ENCODE peak calls at places on chromosomes 11 and 22, in five cellular contexts. H is GM06990, Z is AG10803, I is fibroblast of villous mesenchyme, T is AG04449. Y is an unnamed sample.

GRCh38 chr22:37098976-37099577 is 10.4 kb downstream of the TMPRSS6 start:
- DNase-seq in H (no peak), Z (no peak), I (no peak), T (no peak), Y (no peak)

GRCh38 chr11:126544311-126545056 is 189.0 kb downstream of the ST3GAL4 start:
- DNase-seq in T (no peak), H (no peak), I (peak), Z (peak), Y (peak)

GRCh38 chr22:19166421-19166820 is 12.1 kb downstream of the SLC25A1 start:
- DNase-seq in Z (no peak), T (no peak), H (no peak), I (no peak), Y (no peak)

GRCh38 chr22:24101966-24102365 is 79.3 kb upstream of the SUSD2 start:
- DNase-seq in H (no peak), I (no peak), T (no peak), Z (no peak), Y (peak)

GRCh38 chr11:65389294-65389980 is 3.0 kb downstream of the FRMD8 start:
- DNase-seq in H (no peak), T (no peak), Z (no peak), I (no peak), Y (no peak)

GRCh38 chr22:23606204-23607131 is 25.7 kb downstream of the DRICH1 start:
- DNase-seq in H (no peak), Z (no peak), I (no peak), T (no peak), Y (no peak)

GRCh38 chr11:122159173-122159701 is 43.2 kb upstream of the BLID start:
- DNase-seq in H (no peak), I (peak), Z (peak), T (no peak), Y (peak)

GRCh38 chr11:107682182-107682971 is 29.5 kb downstream of the SLN start:
- DNase-seq in Z (no peak), I (no peak), T (no peak), H (no peak), Y (no peak)

GRCh38 chr22:44023404-44024287 is 456 bp upstream of the PARVB start:
- DNase-seq in I (peak), T (no peak), Z (peak), H (peak), Y (peak)

GRCh38 chr11:59943996-59944395 is 5.8 kb downstream of the OOSP1 start:
- DNase-seq in T (no peak), H (no peak), Z (no peak), I (no peak), Y (no peak)

GRCh38 chr11:12150831-12151382 is 40.5 kb downstream of the MICAL2 start:
- DNase-seq in I (peak), Z (no peak), T (no peak), H (no peak), Y (peak)

GRCh38 chr11:19959697-19960096 is 200.6 kb downstream of the DBX1 start:
- DNase-seq in T (no peak), H (no peak), I (no peak), Z (no peak), Y (no peak)

GRCh38 chr22:36546092-36546804 is 17.3 kb upstream of the EIF3D start:
- DNase-seq in T (no peak), Z (peak), I (peak), H (no peak), Y (no peak)

GRCh38 chr22:41672780-41673509 is 15.7 kb downstream of the SNU13 start:
- DNase-seq in Z (peak), I (peak), H (no peak), T (no peak), Y (peak)

GRCh38 chr11:35629914-35630313 is 11.7 kb downstream of the FJX1 start:
- DNase-seq in H (no peak), T (peak), Z (peak), I (peak), Y (peak)

GRCh38 chr22:20563464-20563906 is 56.1 kb downstream of the MED15 start:
- DNase-seq in H (no peak), I (no peak), T (no peak), Z (no peak), Y (no peak)

GRCh38 chr11:120130991-120131760 is 6.7 kb downstream of the TRIM29 start:
- DNase-seq in Z (no peak), T (no peak), H (no peak), I (no peak), Y (no peak)

GRCh38 chr11:94526645-94527438 is 14.6 kb downstream of the C11orf97 start:
- DNase-seq in T (no peak), H (no peak), I (no peak), Z (no peak), Y (no peak)

GRCh38 chr22:45441158-45441557 is 27.7 kb downstream of the RIBC2 start:
- DNase-seq in H (no peak), I (peak), T (no peak), Z (peak), Y (peak)

GRCh38 chr11:60946601-60947265 is 5.2 kb downstream of the SLC15A3 start:
- DNase-seq in T (no peak), H (no peak), Z (peak), I (no peak), Y (no peak)

GRCh38 chr11:46290021-46290420 is 12.6 kb downstream of the CREB3L1 start:
- DNase-seq in I (peak), Z (no peak), H (no peak), T (no peak), Y (peak)

GRCh38 chr11:2420502-2421225 is 20.1 kb downstream of the TSSC4 start:
- DNase-seq in I (peak), H (peak), Z (peak), T (no peak), Y (peak)

GRCh38 chr11:71505781-71506180 is 21.3 kb upstream of the KRTAP5-7 start:
- DNase-seq in Z (no peak), T (no peak), I (no peak), H (no peak), Y (no peak)

GRCh38 chr11:15905815-15906214 is 450.5 kb downstream of the SOX6 start:
- DNase-seq in T (no peak), Z (no peak), H (no peak), I (no peak), Y (no peak)

GRCh38 chr11:43706631-43707030 is 26.1 kb downstream of the HSD17B12 start:
- DNase-seq in Z (no peak), I (no peak), T (no peak), H (no peak), Y (no peak)

GRCh38 chr22:24489011-24489410 is 6.1 kb upstream of the UPB1 start:
- DNase-seq in T (no peak), H (no peak), I (no peak), Z (no peak), Y (no peak)

GRCh38 chr11:43376594-43376993 is 17.9 kb downstream of the TTC17 start:
- DNase-seq in T (peak), H (no peak), Z (peak), I (peak), Y (peak)

GRCh38 chr11:94493443-94494199 is at the start of the genes ANKRD49 and MRE11:
- DNase-seq in I (peak), Z (peak), H (peak), T (peak), Y (peak)

GRCh38 chr22:44462246-44463015 is 35.6 kb downstream of the RTL6 start:
- DNase-seq in I (no peak), H (no peak), T (no peak), Z (no peak), Y (no peak)

GRCh38 chr11:64239662-64240466 is 1.0 kb upstream of the FKBP2 start:
- DNase-seq in T (no peak), H (peak), Z (no peak), I (no peak), Y (no peak)

GRCh38 chr11:117492578-117493251 is 165.1 kb downstream of the CEP164 start:
- DNase-seq in H (no peak), T (no peak), Z (no peak), I (no peak), Y (no peak)
- TF ChIP-seq CTCF in H (no peak), T (no peak), Z (no peak), I (no peak), Y (no peak)

GRCh38 chr11:115503886-115504278 is 333 bp downstream of the CADM1 start:
- DNase-seq in T (no peak), I (no peak), H (no peak), Z (no peak), Y (no peak)
- H3K4me3 ChIP-seq in T (peak), I (peak), H (peak), Z (peak), Y (peak)

DNA sequence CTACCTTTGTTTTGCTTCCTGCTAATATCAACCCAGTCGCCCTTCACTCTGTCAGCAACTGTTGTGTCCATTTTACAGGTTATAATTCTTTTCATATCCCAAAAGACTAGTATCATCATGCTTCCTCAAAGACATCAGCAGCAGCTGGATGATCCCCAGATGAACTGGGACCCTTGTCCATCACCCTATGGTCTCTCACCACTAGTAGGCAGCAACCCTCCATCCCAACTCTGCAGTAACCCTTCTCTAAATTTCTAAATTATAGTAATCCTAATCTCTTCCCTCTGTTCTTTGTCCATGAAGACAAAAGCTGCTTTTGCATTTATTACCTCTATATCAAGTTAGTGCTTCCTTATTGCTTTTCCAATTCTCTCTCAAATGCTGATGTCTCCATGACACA is 1025.8 kb downstream of the FAM181B start:
- DNase-seq in T (no peak), I (no peak), Z (no peak), H (no peak), Y (no peak)
- TF ChIP-seq CTCF in T (no peak), I (no peak), Z (no peak), H (peak), Y (no peak)

DNA sequence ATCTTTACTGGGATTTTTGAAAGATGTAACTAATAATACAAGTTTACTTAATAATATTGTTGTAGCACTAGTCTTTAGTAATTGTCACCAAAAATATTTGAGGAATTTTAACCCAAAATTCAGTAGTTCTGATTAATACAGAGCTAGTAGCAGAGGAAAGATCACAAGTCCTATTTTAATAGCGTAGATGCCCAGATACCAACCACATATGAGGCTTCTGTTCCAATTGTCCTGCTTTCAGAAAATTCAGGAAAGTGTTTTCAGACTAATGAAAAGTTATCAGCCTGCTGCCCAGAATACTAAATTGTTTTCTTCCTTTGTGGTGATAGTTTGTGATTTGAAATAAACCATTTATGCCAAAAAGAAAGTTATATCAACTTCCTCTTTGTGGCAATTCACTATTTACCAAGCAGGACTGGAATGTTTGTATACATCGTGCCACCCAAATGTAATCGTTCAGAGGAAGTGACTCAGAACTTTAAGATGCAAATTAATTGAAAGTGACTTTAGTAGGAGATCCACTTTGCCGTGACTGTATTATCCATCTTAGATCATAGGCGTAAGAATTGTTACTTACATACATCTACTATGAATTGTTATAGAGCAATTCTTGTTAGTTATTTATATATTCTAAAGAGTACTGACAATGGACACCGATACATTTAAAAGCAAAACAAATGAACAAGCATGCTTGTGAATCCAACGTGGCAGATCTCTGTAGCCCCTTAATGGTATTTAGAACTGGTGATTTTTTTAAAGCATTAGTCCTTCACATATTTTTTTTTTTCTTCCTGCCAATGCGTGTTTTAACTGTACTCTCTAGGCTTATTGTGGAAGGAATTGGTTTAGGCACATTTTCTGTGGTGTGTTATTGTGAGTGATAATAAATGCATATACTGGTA is 231.0 kb downstream of the DDX10 start:
- DNase-seq in T (no peak), H (peak), I (peak), Z (peak), Y (peak)
- H3K4me3 ChIP-seq in T (no peak), H (no peak), I (peak), Z (no peak), Y (no peak)

GRCh38 chr11:8266246-8267241 is 2.9 kb upstream of the LMO1 start:
- DNase-seq in I (no peak), T (no peak), H (no peak), Z (no peak), Y (no peak)

GRCh38 chr11:8263769-8264410 is at the start of gene LMO1:
- DNase-seq in I (peak), H (peak), T (no peak), Z (peak), Y (peak)

GRCh38 chr11:8267280-8267679 is 3.6 kb upstream of the LMO1 start:
- DNase-seq in I (no peak), T (no peak), Z (no peak), H (no peak), Y (no peak)

GRCh38 chr11:8267831-8268529 is 4.3 kb upstream of the LMO1 start:
- DNase-seq in T (no peak), H (no peak), Z (no peak), I (no peak), Y (no peak)

DNA sequence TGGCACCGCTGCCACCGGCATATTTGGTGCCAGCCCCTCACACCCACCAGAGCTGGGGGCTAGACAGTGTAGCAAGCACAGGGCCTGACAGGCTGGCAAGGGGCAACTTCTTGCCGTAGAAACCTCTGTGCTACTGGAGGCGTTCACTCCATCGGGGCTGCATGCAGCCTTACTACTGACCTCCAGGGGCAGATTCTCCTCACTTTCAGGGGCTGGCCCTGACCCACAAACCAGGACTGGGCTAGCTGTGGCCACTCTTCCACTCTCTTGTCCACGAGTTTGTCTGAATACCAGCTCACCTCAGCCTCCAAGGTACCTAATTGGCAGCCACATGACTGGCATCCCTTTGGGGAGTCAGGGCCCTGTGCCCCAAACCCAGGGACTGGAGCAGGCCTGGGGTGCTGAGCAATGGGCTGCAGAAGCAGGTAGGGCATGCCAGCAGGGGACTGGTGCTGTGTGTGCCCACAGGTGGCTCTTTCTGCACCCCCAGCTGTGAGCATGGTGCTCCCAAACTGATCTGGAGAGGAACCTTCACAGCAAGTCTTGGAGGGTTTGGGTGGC is 2.1 kb upstream of the LMO1 start:
- DNase-seq in I (no peak), T (no peak), Z (no peak), H (no peak), Y (no peak)
- TF ChIP-seq CTCF in I (no peak), T (no peak), Z (peak), H (no peak), Y (peak)

GRCh38 chr11:1305558-1306056 is 3.8 kb downstream of the TOLLIP start:
- DNase-seq in I (no peak), T (no peak), Z (no peak), H (no peak), Y (no peak)
- H3K4me3 ChIP-seq in I (no peak), T (no peak), Z (no peak), H (no peak), Y (no peak)

GRCh38 chr11:13487661-13488030 is 8.2 kb downstream of the PTH start:
- DNase-seq in T (no peak), H (no peak), Z (peak), I (no peak), Y (peak)
- TF ChIP-seq CTCF in T (no peak), H (peak), Z (peak), I (peak), Y (no peak)

Y was measured in foreskin fibroblast.